ENCODE peak calls at places on chromosomes 2 and 18, in five cellular contexts. M, L, G, T and N are unnamed samples.

GRCh38 chr2:71807969-71808451 is 339.7 kb downstream of the CYP26B1 start:
- DNase-seq in T (no peak), M (no peak), L (no peak), G (no peak), N (no peak)

GRCh38 chr18:76445275-76445674 is 49.8 kb downstream of the ZNF516 start:
- DNase-seq in T (no peak), M (no peak), L (no peak), G (no peak), N (no peak)

GRCh38 chr2:71473346-71474035 is 20.1 kb downstream of the DYSF start:
- DNase-seq in M (no peak), G (no peak), T (no peak), L (no peak), N (no peak)

GRCh38 chr2:239009001-239009961 is 161.4 kb downstream of the TWIST2 start:
- DNase-seq in G (no peak), M (no peak), L (no peak), T (no peak), N (no peak)

GRCh38 chr2:152395132-152396024 is 60.4 kb downstream of the FMNL2 start:
- DNase-seq in M (no peak), G (no peak), L (no peak), T (no peak), N (no peak)

GRCh38 chr2:24121469-24121868 is 1.7 kb downstream of the PFN4 start:
- DNase-seq in G (no peak), M (no peak), T (peak), L (no peak), N (no peak)

GRCh38 chr2:226489765-226490164 is 309.9 kb downstream of the IRS1 start:
- DNase-seq in L (no peak), G (no peak), T (no peak), M (no peak), N (no peak)

GRCh38 chr2:42010743-42011298 is 37.0 kb upstream of the PKDCC start:
- DNase-seq in L (no peak), M (no peak), T (no peak), G (no peak), N (no peak)

GRCh38 chr2:65706376-65706775 is 274.0 kb upstream of the SPRED2 start:
- DNase-seq in T (no peak), G (no peak), L (no peak), M (no peak), N (no peak)

GRCh38 chr18:24964213-24964612 is 387.8 kb downstream of the ZNF521 start:
- DNase-seq in T (no peak), G (no peak), M (no peak), L (peak), N (peak)

GRCh38 chr18:65257157-65257556 is 493.7 kb upstream of the CDH7 start:
- DNase-seq in M (no peak), L (no peak), G (no peak), T (no peak), N (no peak)

GRCh38 chr2:60780741-60781140 is 24.7 kb downstream of the PAPOLG start:
- DNase-seq in M (no peak), G (no peak), T (peak), L (no peak), N (no peak)

GRCh38 chr2:239213420-239214101 is 187.3 kb downstream of the HDAC4 start:
- DNase-seq in T (peak), G (no peak), M (no peak), L (no peak), N (no peak)

GRCh38 chr18:34880882-34881852 is 160.0 kb upstream of the MAPRE2 start:
- DNase-seq in T (peak), M (no peak), L (no peak), G (no peak), N (no peak)